ENCODE peak calls at places on chromosomes 4 and X, in seven cellular contexts. V, Y, O, W, E, R and H are unnamed samples.

GRCh38 chr4:135240796-135241195 is 1039.2 kb upstream of the PABPC4L start:
- DNase-seq in V (no peak), Y (no peak), E (no peak), R (no peak), W (peak; percentile 61), O (no peak), H (no peak)

GRCh38 chr4:44629280-44629866 is 22.1 kb downstream of the YIPF7 start:
- DNase-seq in W (peak; percentile 22), Y (peak; percentile 74), E (peak; percentile 35), R (no peak), V (peak; percentile 17), O (peak; percentile 9), H (no peak)

GRCh38 chrX:55119712-55120111 is 30.9 kb downstream of the PAGE2 start:
- DNase-seq in E (no peak), Y (no peak), V (no peak), W (peak; percentile 39), R (no peak), O (no peak), H (no peak)

GRCh38 chrX:73851014-73852009 is 288.3 kb downstream of the CHIC1 start:
- DNase-seq in R (peak; percentile 90), E (no peak), Y (no peak), V (no peak), O (no peak), W (peak; percentile 79), H (peak; percentile 28)

GRCh38 chr4:171538601-171539100 is 274.6 kb upstream of the GALNTL6 start:
- DNase-seq in W (no peak), E (no peak), O (no peak), Y (no peak), R (no peak), V (no peak), H (no peak)

GRCh38 chr4:180557348-180557747 is 1685.9 kb upstream of the TENM3 start:
- DNase-seq in O (no peak), V (peak; percentile 4), Y (peak; percentile 37), R (no peak), E (peak; percentile 15), W (no peak), H (no peak)

GRCh38 chrX:136519069-136519468 is 12.9 kb upstream of the VGLL1 start:
- DNase-seq in Y (no peak), O (no peak), R (no peak), V (no peak), E (no peak), W (no peak), H (no peak)

GRCh38 chrX:153744210-153745066 is 19.6 kb upstream of the PLXNB3 start:
- DNase-seq in W (no peak), O (no peak), E (no peak), V (no peak), Y (peak; percentile 48), R (peak; percentile 77), H (no peak)

GRCh38 chr4:24915121-24915922 is 2.5 kb upstream of the CCDC149 start:
- DNase-seq in O (no peak), E (no peak), R (no peak), Y (peak; percentile 61), W (no peak), V (no peak), H (no peak)

GRCh38 chr4:79173186-79173585 is 152.7 kb downstream of the NAA11 start:
- DNase-seq in Y (no peak), R (no peak), W (no peak), V (no peak), E (no peak), O (no peak), H (no peak)

GRCh38 chrX:14266702-14267101 is 237.0 kb upstream of the GEMIN8 start:
- DNase-seq in O (no peak), E (no peak), V (no peak), R (no peak), Y (no peak), W (no peak), H (no peak)

GRCh38 chr4:24651266-24651665 is 66.9 kb upstream of the DHX15 start:
- DNase-seq in R (no peak), O (no peak), V (no peak), Y (no peak), W (no peak), E (no peak), H (no peak)

GRCh38 chr4:87304659-87305277 is 17.9 kb downstream of the HSD17B13 start:
- DNase-seq in W (no peak), E (no peak), O (no peak), V (no peak), R (no peak), Y (no peak), H (no peak)

GRCh38 chrX:43121637-43122036 is 343.7 kb upstream of the PPP1R2C start:
- DNase-seq in R (no peak), O (no peak), V (no peak), E (no peak), Y (peak; percentile 6), W (no peak), H (no peak)

GRCh38 chr4:120843840-120844527 is 78.5 kb downstream of the PRDM5 start:
- DNase-seq in Y (peak; percentile 70), W (no peak), V (no peak), E (no peak), O (peak; percentile 13), R (no peak), H (no peak)

GRCh38 chr4:2714071-2714770 is 41.9 kb downstream of the TNIP2 start:
- DNase-seq in E (no peak), W (peak; percentile 39), O (no peak), R (peak; percentile 42), Y (no peak), V (no peak), H (no peak)

GRCh38 chr4:185183622-185184281 is 20.0 kb downstream of the CFAP97 start:
- DNase-seq in Y (peak; percentile 93), E (peak; percentile 78), R (no peak), V (no peak), O (no peak), W (peak; percentile 88), H (no peak)

GRCh38 chrX:153685179-153685536 is 2.6 kb upstream of the SLC6A8 start:
- DNase-seq in O (no peak), E (no peak), W (no peak), Y (no peak), R (peak; percentile 58), V (no peak), H (no peak)

GRCh38 chr4:109432676-109433075 is 939 bp upstream of the SEC24B start:
- DNase-seq in E (no peak), Y (no peak), R (no peak), V (no peak), W (no peak), O (no peak), H (no peak)

GRCh38 chr4:140557831-140558435 is 10.8 kb downstream of the UCP1 start:
- DNase-seq in R (no peak), W (no peak), O (no peak), V (no peak), E (no peak), Y (peak; percentile 64), H (no peak)

GRCh38 chr4:137213372-137214173 is 318.7 kb downstream of the PCDH18 start:
- DNase-seq in O (no peak), R (no peak), Y (no peak), W (peak; percentile 12), V (no peak), E (no peak), H (no peak)
- TF ChIP-seq POLR2AphosphoS5 in O (no peak), R (no peak), Y (no peak), W (no peak), V (no peak), E (no peak), H (no peak)

DNA sequence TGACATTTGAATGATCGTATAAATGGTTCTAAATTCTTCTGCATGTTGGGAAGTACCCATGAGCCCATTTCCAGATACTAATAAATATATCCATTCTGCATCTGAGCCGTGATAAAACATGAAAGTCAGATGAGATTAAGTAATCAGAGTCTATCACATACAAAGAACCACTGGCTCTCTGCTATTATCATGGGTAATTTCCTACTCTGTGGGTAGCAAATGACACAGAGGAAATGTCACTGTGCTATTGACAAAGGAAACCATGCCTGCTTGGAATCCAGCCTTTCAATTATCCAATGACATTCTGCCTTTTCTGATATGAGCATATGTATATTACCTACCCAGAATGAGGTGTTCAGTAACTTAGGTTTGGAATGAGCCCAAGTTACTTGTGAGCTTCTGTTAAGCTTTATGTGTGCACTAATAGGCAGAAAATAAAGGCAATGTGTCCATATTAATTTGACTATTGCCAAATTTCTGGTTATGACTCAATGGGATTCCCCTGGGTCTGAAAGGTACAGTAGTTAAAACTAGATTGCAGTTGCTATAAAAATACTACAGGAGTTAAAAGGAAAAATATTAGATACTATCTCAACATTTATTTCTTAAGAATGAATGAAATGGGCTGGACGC is 238.7 kb upstream of the KCNIP4 start:
- DNase-seq in V (no peak), Y (no peak), R (no peak), W (no peak), O (no peak), E (no peak), H (no peak)
- TF ChIP-seq POLR2AphosphoS5 in V (no peak), Y (no peak), R (no peak), W (no peak), O (no peak), E (no peak), H (no peak)

GRCh38 chrX:17425151-17425550 is 50.2 kb downstream of the NHS start:
- DNase-seq in E (no peak), R (no peak), O (no peak), Y (no peak), V (no peak), W (no peak), H (no peak)
- TF ChIP-seq POLR2AphosphoS5 in E (no peak), R (peak; percentile 35), O (no peak), Y (no peak), V (no peak), W (no peak), H (no peak)

DNA sequence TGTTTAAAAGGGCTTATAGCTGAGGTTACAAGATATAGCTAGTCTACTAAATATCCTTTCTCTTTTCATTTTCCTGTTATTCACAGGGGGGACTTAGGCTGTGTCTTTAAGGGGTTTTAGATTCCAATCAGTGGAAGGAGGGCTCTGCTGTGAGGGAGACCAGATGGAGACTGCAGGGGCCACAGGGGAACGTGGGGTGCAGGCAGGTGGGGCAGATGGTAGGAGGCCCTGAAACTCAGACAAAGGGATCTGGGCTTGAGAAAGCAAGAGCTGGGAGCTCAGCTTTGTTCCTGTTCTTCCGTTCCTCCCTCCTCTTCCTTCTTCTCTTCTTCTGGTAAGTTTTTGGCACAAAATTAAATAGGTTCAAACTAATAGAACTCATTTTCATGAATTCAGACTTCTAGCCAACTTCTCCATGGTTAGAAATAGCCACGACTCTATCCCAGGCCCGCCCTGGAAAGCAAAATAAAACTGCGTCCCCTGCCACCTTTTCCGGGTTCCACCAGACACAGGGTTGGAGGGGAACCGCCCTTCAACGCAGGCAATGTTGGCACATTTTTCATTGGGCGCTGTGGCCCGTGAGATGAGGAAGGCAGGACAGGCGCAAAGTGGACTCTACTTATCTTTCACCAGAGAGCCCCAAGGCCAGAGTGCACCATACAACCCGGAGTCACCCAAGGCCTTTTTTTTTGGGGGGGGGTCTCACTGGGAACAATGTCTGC is 3.5 kb upstream of the TMSB4X start:
- DNase-seq in W (no peak), Y (no peak), E (no peak), V (no peak), O (no peak), R (peak; percentile 82), H (no peak)
- TF ChIP-seq POLR2AphosphoS5 in W (no peak), Y (no peak), E (no peak), V (peak; percentile 29), O (no peak), R (peak; percentile 74), H (peak; percentile 44)

DNA sequence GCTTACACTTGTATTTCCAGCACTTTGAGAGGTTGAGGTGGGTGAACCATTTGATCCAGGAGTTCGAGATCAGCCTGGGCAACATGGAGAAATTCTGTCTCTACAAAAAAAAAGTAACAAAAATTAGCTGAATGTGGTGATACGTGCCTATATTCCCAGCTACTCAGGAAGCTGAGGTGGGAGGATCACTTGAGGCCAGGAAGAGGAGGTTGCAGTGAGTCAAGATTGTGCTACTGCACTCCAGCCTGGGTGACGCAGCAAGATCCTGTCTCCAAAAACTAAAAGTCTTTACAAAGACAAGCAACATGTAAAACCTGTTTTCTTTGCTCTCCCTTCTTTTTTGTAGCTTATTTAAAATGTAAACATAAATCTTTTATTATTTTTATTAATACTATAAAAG is 1156.1 kb downstream of the FAT4 start:
- DNase-seq in V (no peak), W (no peak), R (no peak), Y (no peak), E (no peak), O (no peak), H (no peak)
- TF ChIP-seq POLR2AphosphoS5 in V (no peak), W (no peak), R (no peak), Y (no peak), E (no peak), O (no peak), H (no peak)